ENCODE peak calls at places on chromosomes 6 and 20, in six cellular contexts. Q is activated naive CD8-positive, alpha-beta T cell treated with anti-CD3 and anti-CD28 coated beads, Interleukin-2, amount 50 U/mL, for 24 hours; R is GM03348; H is NCI-H510A treated with DMSO at 0.1 percent for 48 hours; E is neural progenitor cell; O is AG09319. A is an unnamed sample.

GRCh38 chr6:14518515-14519217 is 401.1 kb downstream of the CD83 start:
- DNase-seq in R (peak), Q (no peak), O (no peak), E (no peak), H (no peak), A (peak)

GRCh38 chr6:98747960-98748359 is 86.4 kb upstream of the POU3F2 start:
- DNase-seq in Q (no peak), O (no peak), E (no peak), R (peak), H (no peak), A (peak)

GRCh38 chr6:91569071-91569470 is 982.2 kb upstream of the MAP3K7 start:
- DNase-seq in E (no peak), Q (no peak), O (no peak), H (no peak), R (no peak), A (no peak)

GRCh38 chr6:166588691-166589333 is 2.3 kb upstream of the RAMACL start:
- DNase-seq in E (no peak), R (peak), H (no peak), O (peak), Q (no peak), A (peak)

GRCh38 chr6:4225207-4225872 is 90.0 kb upstream of the ECI2 start:
- DNase-seq in E (peak), Q (no peak), H (peak), O (no peak), R (no peak), A (no peak)

GRCh38 chr6:116060572-116061283 is at the start of gene FRK:
- DNase-seq in O (no peak), Q (no peak), R (peak), H (peak), E (no peak), A (peak)

GRCh38 chr6:150987371-150987828 is 121.9 kb downstream of the MTHFD1L start:
- DNase-seq in Q (peak), E (no peak), O (no peak), R (no peak), H (no peak), A (no peak)

GRCh38 chr6:48766349-48766748 is 655.4 kb upstream of the PTCHD4 start:
- DNase-seq in E (no peak), O (no peak), Q (no peak), H (no peak), R (peak), A (peak)

GRCh38 chr20:39563406-39563805 is 601.3 kb downstream of the DHX35 start:
- DNase-seq in R (no peak), E (no peak), O (no peak), H (no peak), Q (no peak), A (no peak)

GRCh38 chr6:147438758-147439528 is 69.5 kb upstream of the SAMD5 start:
- DNase-seq in R (no peak), E (peak), Q (no peak), H (no peak), O (no peak), A (no peak)

GRCh38 chr20:36214684-36215256 is 21.5 kb upstream of the AAR2 start:
- DNase-seq in R (peak), E (peak), O (no peak), H (no peak), Q (peak), A (peak)

GRCh38 chr6:163944897-163945296 is 530.4 kb downstream of the QKI start:
- DNase-seq in R (no peak), E (peak), O (no peak), H (no peak), Q (no peak), A (no peak)

GRCh38 chr6:17393335-17394191 is at the start of gene CAP2:
- DNase-seq in R (peak), O (peak), E (peak), H (no peak), Q (no peak), A (peak)

GRCh38 chr6:72206606-72207005 is 320.3 kb downstream of the RIMS1 start:
- DNase-seq in H (no peak), R (no peak), Q (no peak), O (no peak), E (peak), A (no peak)

GRCh38 chr20:20369353-20370086 is 1.6 kb downstream of the INSM1 start:
- DNase-seq in R (no peak), Q (peak), H (peak), E (peak), O (no peak), A (no peak)

GRCh38 chr6:41939091-41939847 is 2.3 kb downstream of the CCND3 start:
- DNase-seq in H (no peak), Q (peak), E (peak), R (peak), O (no peak), A (peak)

GRCh38 chr6:56954389-56955170 is at the start of gene BEND6:
- DNase-seq in E (peak), R (peak), Q (peak), H (peak), O (peak), A (peak)

GRCh38 chr6:141492885-141493284 is 639.8 kb upstream of the GJE1 start:
- DNase-seq in O (no peak), R (no peak), E (no peak), Q (no peak), H (no peak), A (no peak)

GRCh38 chr20:61572312-61572711 is 320.3 kb downstream of the CDH4 start:
- DNase-seq in O (no peak), H (no peak), R (no peak), E (no peak), Q (no peak), A (no peak)

GRCh38 chr6:130178692-130179091 is 44.1 kb downstream of the SAMD3 start:
- DNase-seq in Q (no peak), O (peak), E (no peak), H (no peak), R (peak), A (peak)

GRCh38 chr20:32535316-32535952 is 49.7 kb downstream of the NOL4L start:
- DNase-seq in O (no peak), H (peak), R (no peak), E (peak), Q (no peak), A (no peak)

GRCh38 chr20:31933698-31934097 is 18.1 kb downstream of the PDRG1 start:
- DNase-seq in O (no peak), E (no peak), H (no peak), R (no peak), Q (no peak), A (no peak)

GRCh38 chr20:36202891-36203338 is 33.4 kb upstream of the AAR2 start:
- DNase-seq in H (peak), O (peak), E (peak), Q (peak), R (peak), A (peak)

GRCh38 chr20:58889334-58890072 is 37.0 kb downstream of the GNAS start:
- DNase-seq in E (peak), Q (no peak), H (peak), O (no peak), R (peak), A (peak)

GRCh38 chr20:40637176-40637575 is 51.9 kb downstream of the MAFB start:
- DNase-seq in O (no peak), E (no peak), H (no peak), Q (no peak), R (no peak), A (no peak)

GRCh38 chr20:25085756-25086495 is 4.0 kb upstream of the VSX1 start:
- DNase-seq in H (no peak), Q (no peak), O (no peak), E (no peak), R (no peak), A (no peak)

GRCh38 chr6:11251553-11252358 is 19.3 kb upstream of the NEDD9 start:
- DNase-seq in E (no peak), Q (no peak), O (no peak), R (no peak), H (no peak), A (peak)

GRCh38 chr6:118012944-118013343 is 105.9 kb downstream of the SLC35F1 start:
- DNase-seq in O (no peak), H (no peak), E (no peak), R (no peak), Q (no peak), A (no peak)

GRCh38 chr6:113432729-113433505 is 424.2 kb upstream of the MARCKS start:
- DNase-seq in E (no peak), R (peak), H (no peak), Q (no peak), O (peak), A (peak)

GRCh38 chr6:150343434-150343833 is 25.4 kb upstream of the IYD start:
- DNase-seq in R (peak), E (no peak), Q (no peak), O (no peak), H (no peak), A (peak)

GRCh38 chr6:43060034-43060754 is 763 bp downstream of the KLC4 start:
- DNase-seq in R (peak), O (no peak), Q (no peak), E (no peak), H (peak), A (peak)

GRCh38 chr20:43220612-43221011 is 30.9 kb upstream of the PTPRT start:
- DNase-seq in H (no peak), R (no peak), Q (no peak), O (no peak), E (no peak), A (peak)

GRCh38 chr20:51978081-51978501 is 175.8 kb upstream of the SALL4 start:
- DNase-seq in H (no peak), O (no peak), Q (no peak), E (no peak), R (no peak), A (no peak)

GRCh38 chr20:62644802-62645496 is 2.6 kb downstream of the SLCO4A1 start:
- DNase-seq in H (no peak), R (no peak), Q (no peak), O (no peak), E (no peak), A (no peak)

GRCh38 chr6:43113431-43114260 is 37.5 kb downstream of the PTK7 start:
- DNase-seq in O (no peak), H (no peak), R (no peak), Q (no peak), E (no peak), A (peak)

GRCh38 chr6:170072246-170072645 is 218.6 kb downstream of the DLL1 start:
- DNase-seq in H (no peak), Q (no peak), R (no peak), O (no peak), E (no peak), A (no peak)

GRCh38 chr6:16741112-16742016 is 19.9 kb downstream of the ATXN1 start:
- DNase-seq in Q (no peak), E (no peak), O (peak), R (peak), H (no peak), A (peak)

GRCh38 chr20:38123021-38123587 is 42.0 kb downstream of the TGM2 start:
- DNase-seq in E (peak), O (no peak), Q (no peak), R (no peak), H (no peak), A (peak)